ENCODE peak calls at places on chromosomes 7 and 10, in ten cellular contexts. W is K562, C is HCT116, E is A549, M is HepG2, G is heart left ventricle, T is GM12878, O is right lobe of liver, Q is body of pancreas, N is IMR-90. Z is an unnamed sample.

GRCh38 chr7:20798694-20799121 is 12.0 kb upstream of the SP8 start:
- ATAC-seq in W (no peak), C (no peak), E (no peak), M (no peak), G (no peak), T (no peak), O (no peak), Q (no peak), N (no peak), Z (no peak)

GRCh38 chr7:26153246-26153822 is 1.3 kb downstream of the NFE2L3 start:
- ATAC-seq in W (no peak), C (no peak), E (no peak), M (peak; percentile 26), G (no peak), T (peak; percentile 0), O (no peak), Q (no peak), N (no peak), Z (no peak)

GRCh38 chr10:88756660-88757059 is 3.2 kb upstream of the LIPN start:
- ATAC-seq in W (no peak), C (no peak), E (no peak), M (no peak), G (no peak), T (no peak), O (no peak), Q (no peak), N (no peak), Z (no peak)

GRCh38 chr7:88566174-88566729 is 193.2 kb upstream of the ZNF804B start:
- ATAC-seq in W (peak; percentile 56), C (no peak), E (no peak), M (no peak), G (no peak), T (no peak), O (no peak), Q (no peak), N (no peak), Z (no peak)

GRCh38 chr10:20890491-20891337 is 6.4 kb downstream of the NEBL start:
- ATAC-seq in W (no peak), C (no peak), E (no peak), M (no peak), G (no peak), T (no peak), O (no peak), Q (no peak), N (no peak), Z (no peak)

GRCh38 chr10:35306852-35307251 is 29.5 kb upstream of the CCNY start:
- ATAC-seq in W (peak; percentile 21), C (peak; percentile 46), E (peak; percentile 72), M (peak; percentile 79), G (no peak), T (no peak), O (no peak), Q (peak; percentile 90), N (no peak), Z (no peak)

GRCh38 chr7:69684955-69685631 is 86.8 kb downstream of the AUTS2 start:
- ATAC-seq in W (no peak), C (no peak), E (no peak), M (no peak), G (no peak), T (peak; percentile 53), O (peak; percentile 67), Q (no peak), N (no peak), Z (peak; percentile 78)

GRCh38 chr7:83204715-83205114 is 42.0 kb upstream of the PCLO start:
- ATAC-seq in W (no peak), C (no peak), E (no peak), M (no peak), G (no peak), T (no peak), O (no peak), Q (no peak), N (no peak), Z (no peak)

GRCh38 chr10:3126741-3127342 is 45.7 kb downstream of the PITRM1 start:
- ATAC-seq in W (no peak), C (no peak), E (no peak), M (no peak), G (peak; percentile 49), T (no peak), O (no peak), Q (peak; percentile 72), N (no peak), Z (peak; percentile 37)

GRCh38 chr7:1425292-1426136 is 33.8 kb downstream of the MICALL2 start:
- ATAC-seq in W (peak; percentile 92), C (peak; percentile 91), E (peak; percentile 78), M (peak; percentile 76), G (no peak), T (peak; percentile 81), O (no peak), Q (no peak), N (peak; percentile 53), Z (no peak)

GRCh38 chr10:124724279-124725027 is 19.7 kb downstream of the FAM53B start:
- ATAC-seq in W (no peak), C (peak; percentile 41), E (no peak), M (peak; percentile 64), G (no peak), T (peak; percentile 10), O (no peak), Q (peak; percentile 65), N (no peak), Z (no peak)

GRCh38 chr10:124721295-124722052 is 22.7 kb downstream of the FAM53B start:
- ATAC-seq in W (no peak), C (no peak), E (no peak), M (no peak), G (peak; percentile 84), T (no peak), O (peak; percentile 63), Q (peak; percentile 19), N (no peak), Z (peak; percentile 66)

GRCh38 chr10:124723826-124724225 is 20.4 kb downstream of the FAM53B start:
- ATAC-seq in W (no peak), C (no peak), E (no peak), M (no peak), G (no peak), T (no peak), O (no peak), Q (no peak), N (no peak), Z (no peak)

GRCh38 chr10:124725171-124725631 is 19.0 kb downstream of the FAM53B start:
- ATAC-seq in W (no peak), C (no peak), E (no peak), M (no peak), G (no peak), T (no peak), O (no peak), Q (no peak), N (no peak), Z (no peak)

GRCh38 chr10:124722812-124723783 is 21.1 kb downstream of the FAM53B start:
- ATAC-seq in W (peak; percentile 42), C (no peak), E (no peak), M (no peak), G (peak; percentile 17), T (peak; percentile 83), O (peak; percentile 47), Q (no peak), N (peak; percentile 35), Z (peak; percentile 53)
- H3K27ac ChIP-seq in W (no peak overlapping the region), C (no peak overlapping the region), E (no peak overlapping the region), M (no peak overlapping the region), G (peak overlapping the region; percentile 84), T (peak overlapping the region; percentile 88), O (peak overlapping the region; percentile 40), Q (no peak overlapping the region), N (no peak overlapping the region), Z (peak overlapping the region; percentile 79)

GRCh38 chr10:79266543-79267312 is 80.5 kb upstream of the PPIF start:
- ATAC-seq in W (no peak), C (no peak), E (no peak), M (no peak), G (peak; percentile 32), T (peak; percentile 89), O (peak; percentile 70), Q (peak; percentile 50), N (peak; percentile 93), Z (peak; percentile 81)
- TF ChIP-seq POLR2A in W (no peak), C (no peak), E (no peak), M (no peak), G (no peak), T (no peak), O (no peak), Q (no peak), N (no peak), Z (no peak)

GRCh38 chr10:73398024-73398423 is 15.8 kb downstream of the ANXA7 start:
- ATAC-seq in W (peak; percentile 90), C (peak; percentile 89), E (peak; percentile 84), M (peak; percentile 52), G (no peak), T (no peak), O (no peak), Q (no peak), N (no peak), Z (no peak)
- TF ChIP-seq CTCF in W (peak; percentile 67), C (peak; percentile 71), E (peak; percentile 35), M (peak; percentile 44), G (no peak), T (peak; percentile 6), O (no peak), Q (no peak), N (peak; percentile 12), Z (no peak)

DNA sequence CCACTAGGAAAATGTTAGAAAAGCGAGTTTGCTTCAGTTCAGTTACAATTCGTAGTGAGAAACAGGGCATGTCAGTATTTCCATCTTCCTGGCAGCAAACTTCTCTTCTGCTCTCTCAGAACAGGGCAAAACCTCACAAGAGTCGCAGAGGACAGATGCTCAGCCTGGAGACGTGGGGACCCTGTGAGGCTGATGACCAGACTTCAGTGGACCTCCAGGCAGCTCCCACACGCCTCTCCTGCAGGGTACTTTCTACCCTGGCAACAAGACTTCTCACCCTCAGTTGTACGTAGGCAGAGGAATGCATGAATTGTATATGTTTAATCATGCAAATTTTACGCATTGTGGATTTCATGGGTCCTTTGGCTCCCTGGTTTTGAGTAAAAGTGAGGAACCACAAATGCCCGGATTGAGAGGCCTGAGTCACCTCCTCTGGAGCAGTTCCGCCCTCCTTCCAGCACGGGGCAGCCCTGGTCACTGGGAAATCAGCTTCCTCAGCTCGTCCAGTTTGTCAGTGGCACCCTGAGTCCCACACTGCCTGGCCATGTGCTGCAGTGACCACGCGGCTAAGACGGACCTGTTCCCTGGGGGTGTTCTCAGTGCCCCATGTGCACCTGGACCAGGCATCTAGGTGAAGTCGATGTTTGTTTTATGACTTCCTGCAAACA is 165.3 kb downstream of the TNS3 start:
- ATAC-seq in W (peak; percentile 78), C (peak; percentile 52), E (peak; percentile 35), M (peak; percentile 16), G (no peak), T (no peak), O (peak; percentile 15), Q (no peak), N (no peak), Z (no peak)
- H3K27ac ChIP-seq in W (no peak overlapping the region), C (no peak overlapping the region), E (no peak overlapping the region), M (no peak overlapping the region), G (no peak overlapping the region), T (no peak overlapping the region), O (no peak overlapping the region), Q (no peak overlapping the region), N (no peak overlapping the region), Z (no peak overlapping the region)